ENCODE peak calls at places on chromosomes 13 and 19, in nine cellular contexts. One of them, this sample, is unnamed.

GRCh38 chr19:48102870-48103751 is 7.5 kb downstream of the PLA2G4C start:
- DNase-seq in PC-3: peak
- DNase-seq in HCT116: peak
- DNase-seq in hepatocyte: peak
- DNase-seq in neural progenitor cell: peak
- DNase-seq in GM23338: peak
- DNase-seq in SK-N-SH: peak
- DNase-seq in MM.1S: peak
- DNase-seq in GM23248: peak
- DNase-seq in this sample: peak

GRCh38 chr19:10193666-10194499 is 870 bp downstream of the DNMT1 start:
- DNase-seq in PC-3: peak
- DNase-seq in HCT116: no peak
- DNase-seq in hepatocyte: peak
- DNase-seq in neural progenitor cell: no peak
- DNase-seq in GM23338: peak
- DNase-seq in SK-N-SH: no peak
- DNase-seq in MM.1S: peak
- DNase-seq in GM23248: peak
- DNase-seq in this sample: peak

GRCh38 chr19:45752639-45753038 is 16.4 kb downstream of the SIX5 start:
- DNase-seq in PC-3: no peak
- DNase-seq in HCT116: no peak
- DNase-seq in hepatocyte: no peak
- DNase-seq in neural progenitor cell: no peak
- DNase-seq in GM23338: no peak
- DNase-seq in SK-N-SH: no peak
- DNase-seq in MM.1S: no peak
- DNase-seq in GM23248: peak
- DNase-seq in this sample: no peak

GRCh38 chr19:23346696-23347095 is 48.6 kb downstream of the ZNF91 start:
- DNase-seq in PC-3: no peak
- DNase-seq in HCT116: no peak
- DNase-seq in hepatocyte: no peak
- DNase-seq in neural progenitor cell: no peak
- DNase-seq in GM23338: no peak
- DNase-seq in SK-N-SH: no peak
- DNase-seq in MM.1S: no peak
- DNase-seq in GM23248: no peak
- DNase-seq in this sample: no peak

GRCh38 chr13:114132419-114133121 is at the start of gene RASA3:
- DNase-seq in PC-3: peak
- DNase-seq in HCT116: peak
- DNase-seq in hepatocyte: peak
- DNase-seq in neural progenitor cell: peak
- DNase-seq in GM23338: peak
- DNase-seq in SK-N-SH: peak
- DNase-seq in MM.1S: peak
- DNase-seq in GM23248: peak
- DNase-seq in this sample: peak

GRCh38 chr19:55173717-55174409 is 6.2 kb downstream of the SYT5 start:
- DNase-seq in PC-3: peak
- DNase-seq in HCT116: peak
- DNase-seq in hepatocyte: peak
- DNase-seq in neural progenitor cell: peak
- DNase-seq in GM23338: peak
- DNase-seq in SK-N-SH: peak
- DNase-seq in MM.1S: no peak
- DNase-seq in GM23248: peak
- DNase-seq in this sample: peak

GRCh38 chr13:99704390-99704789 is 203.1 kb downstream of the TM9SF2 start:
- DNase-seq in PC-3: no peak
- DNase-seq in HCT116: no peak
- DNase-seq in hepatocyte: no peak
- DNase-seq in neural progenitor cell: no peak
- DNase-seq in GM23338: no peak
- DNase-seq in SK-N-SH: no peak
- DNase-seq in MM.1S: no peak
- DNase-seq in GM23248: no peak
- DNase-seq in this sample: no peak

GRCh38 chr13:23671367-23671766 is 101.2 kb downstream of the TNFRSF19 start:
- DNase-seq in PC-3: no peak
- DNase-seq in HCT116: no peak
- DNase-seq in hepatocyte: no peak
- DNase-seq in neural progenitor cell: no peak
- DNase-seq in GM23338: no peak
- DNase-seq in SK-N-SH: no peak
- DNase-seq in MM.1S: no peak
- DNase-seq in GM23248: peak
- DNase-seq in this sample: no peak

DNA sequence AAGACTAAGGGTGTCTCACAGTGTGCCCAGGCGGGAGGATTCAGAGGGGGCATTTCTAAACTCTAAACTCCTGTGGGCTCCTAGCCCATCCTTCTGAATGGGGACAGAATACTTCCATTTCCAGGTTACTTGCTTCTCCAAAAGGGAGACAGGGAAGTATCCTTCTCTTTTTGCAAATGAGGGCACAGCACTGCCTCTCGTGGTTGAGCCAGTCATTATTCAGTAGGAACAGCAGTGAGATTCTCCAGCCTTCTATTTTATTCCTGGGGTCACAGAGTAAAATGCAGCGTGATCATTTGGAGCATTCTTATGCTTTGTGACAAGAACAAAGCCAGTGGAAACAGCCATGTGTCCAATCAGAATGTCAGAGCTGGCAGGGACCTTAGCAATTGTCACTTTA is 15.7 kb upstream of the TSHZ3 start:
- DNase-seq in PC-3: no peak
- DNase-seq in HCT116: no peak
- DNase-seq in hepatocyte: no peak
- DNase-seq in neural progenitor cell: no peak
- DNase-seq in GM23338: no peak
- DNase-seq in SK-N-SH: no peak
- DNase-seq in MM.1S: no peak
- DNase-seq in GM23248: no peak
- DNase-seq in this sample: no peak
- TF ChIP-seq EZH2phosphoT487 in PC-3: no peak
- TF ChIP-seq EZH2phosphoT487 in HCT116: no peak
- TF ChIP-seq EZH2phosphoT487 in hepatocyte: no peak
- TF ChIP-seq EZH2phosphoT487 in neural progenitor cell: no peak
- TF ChIP-seq EZH2phosphoT487 in GM23338: no peak
- TF ChIP-seq EZH2phosphoT487 in SK-N-SH: no peak
- TF ChIP-seq EZH2phosphoT487 in MM.1S: no peak
- TF ChIP-seq EZH2phosphoT487 in GM23248: no peak
- TF ChIP-seq EZH2phosphoT487 in this sample: no peak

GRCh38 chr19:2324220-2324948 is 4.0 kb downstream of the LSM7 start:
- DNase-seq in PC-3: no peak
- DNase-seq in HCT116: no peak
- DNase-seq in hepatocyte: no peak
- DNase-seq in neural progenitor cell: no peak
- DNase-seq in GM23338: no peak
- DNase-seq in SK-N-SH: no peak
- DNase-seq in MM.1S: no peak
- DNase-seq in GM23248: no peak
- DNase-seq in this sample: no peak
- TF ChIP-seq EZH2phosphoT487 in PC-3: no peak
- TF ChIP-seq EZH2phosphoT487 in HCT116: no peak
- TF ChIP-seq EZH2phosphoT487 in hepatocyte: no peak
- TF ChIP-seq EZH2phosphoT487 in neural progenitor cell: no peak
- TF ChIP-seq EZH2phosphoT487 in GM23338: no peak
- TF ChIP-seq EZH2phosphoT487 in SK-N-SH: no peak
- TF ChIP-seq EZH2phosphoT487 in MM.1S: no peak
- TF ChIP-seq EZH2phosphoT487 in GM23248: no peak
- TF ChIP-seq EZH2phosphoT487 in this sample: no peak

DNA sequence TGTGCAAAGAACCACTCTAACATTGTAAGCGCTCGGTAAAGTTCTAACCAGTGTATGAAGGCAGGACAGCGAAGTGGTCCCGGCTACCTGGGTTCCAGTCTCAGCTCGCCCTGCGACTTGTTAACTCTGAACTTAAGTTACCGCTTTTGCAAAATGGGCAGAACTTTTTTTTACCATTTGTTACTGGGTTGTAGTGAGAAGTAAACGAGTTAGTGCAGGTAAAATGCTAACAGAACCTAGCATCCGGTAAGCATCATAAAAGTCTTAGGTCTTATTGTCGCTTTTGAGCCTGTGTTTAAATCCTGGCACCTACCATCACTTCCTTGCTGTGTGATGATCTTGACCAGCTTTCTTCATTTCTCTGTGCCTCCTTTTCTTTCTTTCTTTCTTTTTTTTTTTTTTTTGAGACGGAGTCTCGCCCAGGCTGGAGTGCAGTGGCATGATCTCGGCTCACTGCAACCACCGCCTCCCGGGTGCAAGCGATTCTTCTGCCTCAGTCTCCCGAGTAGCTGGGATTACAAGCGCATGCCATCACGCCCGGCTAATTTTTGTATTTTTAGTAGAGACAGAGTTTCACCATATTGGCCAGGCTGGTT is 734 bp upstream of the TRMT1 start:
- DNase-seq in PC-3: no peak
- DNase-seq in HCT116: peak
- DNase-seq in hepatocyte: no peak
- DNase-seq in neural progenitor cell: no peak
- DNase-seq in GM23338: no peak
- DNase-seq in SK-N-SH: no peak
- DNase-seq in MM.1S: peak
- DNase-seq in GM23248: peak
- DNase-seq in this sample: no peak
- TF ChIP-seq EZH2phosphoT487 in PC-3: no peak
- TF ChIP-seq EZH2phosphoT487 in HCT116: no peak
- TF ChIP-seq EZH2phosphoT487 in hepatocyte: no peak
- TF ChIP-seq EZH2phosphoT487 in neural progenitor cell: no peak
- TF ChIP-seq EZH2phosphoT487 in GM23338: no peak
- TF ChIP-seq EZH2phosphoT487 in SK-N-SH: no peak
- TF ChIP-seq EZH2phosphoT487 in MM.1S: no peak
- TF ChIP-seq EZH2phosphoT487 in GM23248: no peak
- TF ChIP-seq EZH2phosphoT487 in this sample: no peak

DNA sequence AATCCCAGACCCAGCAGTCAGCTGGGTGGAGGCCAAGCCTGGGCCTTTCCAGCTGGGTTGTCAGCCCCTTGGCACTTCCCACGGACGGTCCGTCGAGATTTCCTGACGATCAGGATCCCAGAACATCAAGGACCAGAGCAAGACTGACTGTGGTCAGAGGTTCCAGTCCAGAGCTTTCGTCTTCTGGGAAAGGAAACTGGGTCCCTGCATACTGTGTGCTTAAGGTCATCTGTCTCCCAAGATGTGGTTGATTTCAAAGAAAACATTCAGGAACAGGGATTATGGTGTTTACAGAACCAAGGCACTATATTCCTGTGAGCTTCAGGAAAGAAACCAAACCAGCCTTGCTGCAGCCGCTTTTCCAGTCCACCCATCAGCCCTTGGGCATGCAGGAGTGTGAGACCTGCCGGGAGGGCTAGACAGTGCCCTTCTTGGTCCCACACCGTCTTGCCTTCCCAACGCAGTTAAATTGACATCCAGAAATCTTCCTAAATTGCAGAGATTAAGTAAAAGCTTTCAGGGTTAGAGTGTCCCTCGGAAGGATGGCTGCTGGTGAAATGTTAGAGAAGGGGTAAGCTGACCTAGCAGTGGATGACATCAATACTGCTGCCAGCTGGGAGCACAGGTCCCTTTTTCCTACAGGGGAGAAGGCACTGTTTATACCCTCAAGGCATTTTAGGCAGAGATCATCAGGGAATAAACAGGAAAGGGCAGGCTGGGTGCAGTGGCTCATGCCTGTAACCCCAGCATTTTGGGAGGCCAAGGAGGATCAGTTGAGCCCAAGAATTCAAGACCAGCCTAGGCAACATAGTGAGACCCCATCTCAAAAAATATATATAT is 5.0 kb upstream of the C19orf33 start:
- DNase-seq in PC-3: peak
- DNase-seq in HCT116: no peak
- DNase-seq in hepatocyte: peak
- DNase-seq in neural progenitor cell: no peak
- DNase-seq in GM23338: no peak
- DNase-seq in SK-N-SH: no peak
- DNase-seq in MM.1S: no peak
- DNase-seq in GM23248: no peak
- DNase-seq in this sample: no peak
- TF ChIP-seq EZH2phosphoT487 in PC-3: no peak
- TF ChIP-seq EZH2phosphoT487 in HCT116: no peak
- TF ChIP-seq EZH2phosphoT487 in hepatocyte: no peak
- TF ChIP-seq EZH2phosphoT487 in neural progenitor cell: no peak
- TF ChIP-seq EZH2phosphoT487 in GM23338: no peak
- TF ChIP-seq EZH2phosphoT487 in SK-N-SH: no peak
- TF ChIP-seq EZH2phosphoT487 in MM.1S: no peak
- TF ChIP-seq EZH2phosphoT487 in GM23248: no peak
- TF ChIP-seq EZH2phosphoT487 in this sample: no peak

GRCh38 chr13:108828053-108828806 is 198.8 kb downstream of the MYO16 start:
- DNase-seq in PC-3: no peak
- DNase-seq in HCT116: no peak
- DNase-seq in hepatocyte: no peak
- DNase-seq in neural progenitor cell: no peak
- DNase-seq in GM23338: no peak
- DNase-seq in SK-N-SH: no peak
- DNase-seq in MM.1S: no peak
- DNase-seq in GM23248: no peak
- DNase-seq in this sample: no peak
- TF ChIP-seq EZH2phosphoT487 in PC-3: no peak
- TF ChIP-seq EZH2phosphoT487 in HCT116: no peak
- TF ChIP-seq EZH2phosphoT487 in hepatocyte: no peak
- TF ChIP-seq EZH2phosphoT487 in neural progenitor cell: no peak
- TF ChIP-seq EZH2phosphoT487 in GM23338: no peak
- TF ChIP-seq EZH2phosphoT487 in SK-N-SH: no peak
- TF ChIP-seq EZH2phosphoT487 in MM.1S: no peak
- TF ChIP-seq EZH2phosphoT487 in GM23248: no peak
- TF ChIP-seq EZH2phosphoT487 in this sample: no peak

DNA sequence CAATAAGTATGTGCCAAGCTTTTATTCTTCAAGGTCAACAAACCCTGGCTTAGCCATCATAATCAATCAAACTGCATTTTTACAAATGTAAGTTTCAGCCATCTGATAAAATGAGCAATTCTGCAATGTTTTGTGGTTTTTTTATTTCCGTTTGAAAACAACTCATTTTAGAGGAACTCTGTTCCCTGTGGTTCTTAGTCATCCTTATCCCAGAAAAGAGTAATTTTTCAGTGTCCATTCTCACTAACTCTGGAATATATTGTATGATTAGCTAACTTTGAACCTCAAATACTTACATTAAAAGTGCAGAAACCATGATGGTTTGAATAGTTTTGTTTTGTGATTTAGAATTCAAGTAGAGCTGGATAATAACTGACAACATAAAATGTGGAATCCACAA is 87.6 kb downstream of the IRS2 start:
- DNase-seq in PC-3: peak
- DNase-seq in HCT116: no peak
- DNase-seq in hepatocyte: no peak
- DNase-seq in neural progenitor cell: no peak
- DNase-seq in GM23338: no peak
- DNase-seq in SK-N-SH: no peak
- DNase-seq in MM.1S: no peak
- DNase-seq in GM23248: peak
- DNase-seq in this sample: no peak
- TF ChIP-seq EZH2phosphoT487 in PC-3: no peak
- TF ChIP-seq EZH2phosphoT487 in HCT116: no peak
- TF ChIP-seq EZH2phosphoT487 in hepatocyte: no peak
- TF ChIP-seq EZH2phosphoT487 in neural progenitor cell: no peak
- TF ChIP-seq EZH2phosphoT487 in GM23338: no peak
- TF ChIP-seq EZH2phosphoT487 in SK-N-SH: no peak
- TF ChIP-seq EZH2phosphoT487 in MM.1S: no peak
- TF ChIP-seq EZH2phosphoT487 in GM23248: peak
- TF ChIP-seq EZH2phosphoT487 in this sample: no peak

GRCh38 chr13:95254341-95254740 is 46.9 kb downstream of the ABCC4 start:
- DNase-seq in PC-3: peak
- DNase-seq in HCT116: peak
- DNase-seq in hepatocyte: no peak
- DNase-seq in neural progenitor cell: no peak
- DNase-seq in GM23338: no peak
- DNase-seq in SK-N-SH: no peak
- DNase-seq in MM.1S: no peak
- DNase-seq in GM23248: peak
- DNase-seq in this sample: no peak
- TF ChIP-seq EZH2phosphoT487 in PC-3: no peak
- TF ChIP-seq EZH2phosphoT487 in HCT116: no peak
- TF ChIP-seq EZH2phosphoT487 in hepatocyte: no peak
- TF ChIP-seq EZH2phosphoT487 in neural progenitor cell: no peak
- TF ChIP-seq EZH2phosphoT487 in GM23338: no peak
- TF ChIP-seq EZH2phosphoT487 in SK-N-SH: no peak
- TF ChIP-seq EZH2phosphoT487 in MM.1S: no peak
- TF ChIP-seq EZH2phosphoT487 in GM23248: no peak
- TF ChIP-seq EZH2phosphoT487 in this sample: no peak